ENCODE peak calls at places on chromosome 11, in six cellular contexts. W is transverse colon, Y is stomach, O is heart left ventricle, Z is IMR-90, H is uterus. M is an unnamed sample.

GRCh38 chr11:47143322-47143721 is 33.4 kb downstream of the ARFGAP2 start:
- DNase-seq in Y (no peak), O (peak; percentile 42), H (no peak), W (no peak), Z (peak; percentile 97), M (no peak)

GRCh38 chr11:63763506-63764200 is 4.9 kb downstream of the ZFTA start:
- DNase-seq in O (peak; percentile 43), Z (no peak), Y (no peak), W (peak; percentile 40), H (peak; percentile 74), M (no peak)

GRCh38 chr11:126440792-126441514 is 85.5 kb downstream of the ST3GAL4 start:
- DNase-seq in Y (peak; percentile 83), Z (peak; percentile 59), H (peak; percentile 84), W (peak; percentile 79), O (peak; percentile 77), M (peak; percentile 95)

GRCh38 chr11:65594991-65595920 is at the start of gene KCNK7:
- DNase-seq in W (peak; percentile 32), H (no peak), Y (no peak), O (no peak), Z (no peak), M (no peak)

GRCh38 chr11:128304666-128305485 is 282.5 kb downstream of the ETS1 start:
- DNase-seq in Z (no peak), H (no peak), W (no peak), O (no peak), Y (no peak), M (peak; percentile 62)

GRCh38 chr11:17547051-17547577 is at the start of gene OTOG:
- DNase-seq in Y (no peak), W (no peak), O (no peak), Z (no peak), H (no peak), M (no peak)

GRCh38 chr11:2385156-2386151 is 8.3 kb downstream of the CD81 start:
- DNase-seq in H (peak; percentile 23), Y (no peak), O (no peak), W (no peak), Z (no peak), M (no peak)

GRCh38 chr11:132115454-132115853 is 745.0 kb downstream of the NTM start:
- DNase-seq in O (no peak), H (no peak), W (no peak), Z (peak; percentile 67), Y (no peak), M (no peak)

GRCh38 chr11:46491661-46492331 is 100.2 kb upstream of the CHRM4 start:
- DNase-seq in Y (no peak), Z (peak; percentile 20), H (no peak), W (no peak), O (no peak), M (no peak)

GRCh38 chr11:59429924-59430516 is 3.8 kb upstream of the OR5A2 start:
- DNase-seq in Y (no peak), H (no peak), Z (peak; percentile 45), W (no peak), O (no peak), M (no peak)

GRCh38 chr11:70176940-70177689 is 26.0 kb upstream of the FADD start:
- DNase-seq in Y (peak; percentile 39), Z (no peak), W (peak; percentile 46), H (no peak), O (no peak), M (no peak)

GRCh38 chr11:36149538-36150242 is 139.5 kb downstream of the COMMD9 start:
- DNase-seq in Z (peak; percentile 100), W (peak; percentile 24), Y (peak; percentile 33), H (peak; percentile 67), O (no peak), M (no peak)

GRCh38 chr11:121063728-121064127 is 37.3 kb upstream of the TECTA start:
- DNase-seq in O (no peak), H (no peak), Z (no peak), Y (no peak), W (no peak), M (no peak)

GRCh38 chr11:107731911-107732310 is 20.1 kb upstream of the SLN start:
- DNase-seq in Y (no peak), H (no peak), W (no peak), O (no peak), Z (no peak), M (no peak)

GRCh38 chr11:77322506-77322905 is 21.0 kb upstream of the GDPD4 start:
- DNase-seq in Z (peak; percentile 89), Y (no peak), O (no peak), H (no peak), W (no peak), M (peak; percentile 80)

GRCh38 chr11:61871158-61871597 is 20.2 kb downstream of the FADS3 start:
- DNase-seq in Y (peak; percentile 72), W (peak; percentile 65), O (peak; percentile 80), Z (peak; percentile 67), H (peak; percentile 74), M (peak; percentile 95)

GRCh38 chr11:120608760-120609211 is 97.2 kb downstream of the GRIK4 start:
- DNase-seq in H (no peak), O (no peak), Z (no peak), Y (no peak), W (peak; percentile 28), M (no peak)

GRCh38 chr11:93986716-93987115 is 34.4 kb upstream of the HEPHL1 start:
- DNase-seq in O (no peak), Z (peak; percentile 10), H (no peak), Y (peak; percentile 48), W (no peak), M (no peak)

GRCh38 chr11:30422389-30422788 is 99.5 kb downstream of the ARL14EP start:
- DNase-seq in Y (no peak), Z (no peak), W (no peak), O (no peak), H (no peak), M (no peak)

GRCh38 chr11:72239849-72240460 is 4.0 kb downstream of the PHOX2A start:
- DNase-seq in H (no peak), O (peak; percentile 61), W (peak; percentile 74), Z (no peak), Y (peak; percentile 74), M (no peak)

GRCh38 chr11:101442171-101442570 is 141.6 kb downstream of the TRPC6 start:
- DNase-seq in Y (no peak), Z (peak; percentile 81), O (no peak), H (no peak), W (no peak), M (no peak)

GRCh38 chr11:126485021-126485781 is 129.7 kb downstream of the ST3GAL4 start:
- DNase-seq in Y (no peak), W (no peak), Z (peak; percentile 81), H (no peak), O (no peak), M (no peak)

GRCh38 chr11:69270929-69271328 is 23.0 kb upstream of the MYEOV start:
- DNase-seq in Y (no peak), H (no peak), Z (no peak), W (no peak), O (no peak), M (no peak)

GRCh38 chr11:61152816-61153592 is 8.2 kb downstream of the VPS37C start:
- DNase-seq in Z (peak; percentile 70), H (no peak), O (no peak), W (no peak), Y (no peak), M (no peak)

GRCh38 chr11:20093775-20094174 is 66.5 kb downstream of the DBX1 start:
- DNase-seq in Y (no peak), Z (peak; percentile 73), H (no peak), W (no peak), O (no peak), M (no peak)

GRCh38 chr11:110076388-110076965 is 16.7 kb upstream of the ZC3H12C start:
- DNase-seq in Z (no peak), W (peak; percentile 68), O (no peak), Y (no peak), H (no peak), M (no peak)

GRCh38 chr11:114277637-114278341 is 18.4 kb upstream of the NNMT start:
- DNase-seq in O (no peak), W (no peak), H (no peak), Z (no peak), Y (no peak), M (peak; percentile 87)

GRCh38 chr11:17073370-17074027 is 4.0 kb downstream of the RPS13 start:
- DNase-seq in O (no peak), Y (no peak), W (no peak), Z (no peak), H (no peak), M (no peak)

GRCh38 chr11:111840143-111840542 is 31.2 kb downstream of the ALG9 start:
- DNase-seq in O (no peak), Z (no peak), Y (no peak), W (no peak), H (no peak), M (no peak)

GRCh38 chr11:118258410-118258809 is 5.7 kb downstream of the MPZL2 start:
- DNase-seq in O (no peak), Z (no peak), W (no peak), H (no peak), Y (no peak), M (no peak)

GRCh38 chr11:132126973-132127900 is 756.8 kb downstream of the NTM start:
- DNase-seq in W (peak; percentile 12), Z (peak; percentile 94), H (no peak), Y (no peak), O (peak; percentile 63), M (no peak)

GRCh38 chr11:9473408-9473807 is 12.6 kb downstream of the ZNF143 start:
- DNase-seq in O (no peak), H (no peak), W (no peak), Z (no peak), Y (no peak), M (no peak)
- H3K4me1 ChIP-seq in O (no peaks in the 10 kb centered on the region), H (no peaks in the 10 kb centered on the region), W (no peaks in the 10 kb centered on the region), Z (no peaks in the 10 kb centered on the region), Y (no peaks in the 10 kb centered on the region), M (no peaks in the 10 kb centered on the region)

DNA sequence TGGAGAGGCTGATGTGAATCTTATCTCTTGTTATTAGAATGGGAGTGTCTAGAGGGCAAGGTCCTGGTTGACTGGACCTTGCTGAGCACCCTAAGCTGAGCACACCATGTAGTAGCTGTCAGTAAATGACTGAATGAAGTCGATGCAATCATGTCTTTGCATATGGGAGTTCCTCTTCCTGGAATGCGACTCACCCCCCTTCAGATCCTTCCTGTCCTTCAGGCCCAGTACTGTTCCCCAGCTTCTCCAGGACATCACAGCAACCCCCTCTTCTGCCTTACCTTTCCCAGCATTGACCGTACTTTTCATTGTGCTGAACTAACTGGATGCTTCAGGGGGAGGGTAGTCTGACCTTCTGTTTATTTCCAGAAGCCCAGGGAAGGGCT is 5.7 kb downstream of the RHOG start:
- DNase-seq in O (no peak), Y (no peak), W (peak; percentile 27), H (no peak), Z (peak; percentile 27), M (no peak)
- H3K4me3 ChIP-seq in O (no peak overlapping the region), Y (no peak overlapping the region), W (no peak overlapping the region), H (no peak overlapping the region), Z (no peak overlapping the region), M (no peak overlapping the region)

GRCh38 chr11:10293423-10294288 is at the start of gene SBF2:
- DNase-seq in O (peak; percentile 88), W (peak; percentile 86), H (peak; percentile 87), Y (peak; percentile 84), Z (peak; percentile 96), M (peak; percentile 95)
- TF ChIP-seq POLR2A in O (peak; percentile 62), W (peak; percentile 93), H (peak; percentile 79), Y (peak; percentile 51), Z (peak; percentile 97), M (peak; percentile 72)

DNA sequence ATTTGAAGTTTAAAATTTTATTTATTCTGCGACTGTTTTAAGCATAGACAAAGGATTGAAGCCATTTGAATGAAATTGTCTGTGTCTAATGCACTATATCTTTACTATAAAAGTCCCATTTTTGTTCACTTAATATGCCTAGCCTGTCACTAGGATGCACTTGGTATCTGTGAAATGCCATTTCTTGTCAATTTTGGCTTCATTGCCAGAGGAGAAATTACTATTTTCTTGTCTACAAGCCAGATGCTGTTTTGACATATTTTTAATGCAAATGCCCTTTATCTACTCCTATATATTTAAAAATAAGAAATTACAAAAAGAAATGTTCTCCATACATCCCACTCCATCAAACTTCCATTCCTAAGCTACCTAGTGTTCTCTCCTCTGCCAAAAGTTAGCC is 1704.5 kb upstream of the RAG2 start:
- DNase-seq in Z (no peak), W (no peak), Y (no peak), H (no peak), O (no peak), M (no peak)
- H3K4me1 ChIP-seq in Z (no peaks in the 10 kb centered on the region), W (no peaks in the 10 kb centered on the region), Y (no peaks in the 10 kb centered on the region), H (no peaks in the 10 kb centered on the region), O (no peaks in the 10 kb centered on the region), M (no peaks in the 10 kb centered on the region)

M was measured in esophagus muscularis mucosa.